ENCODE peak calls at places on chromosomes 3 and 15, in nine cellular contexts. H, N, Q, B, O, K, G, Z and M are unnamed samples.

GRCh38 chr15:47711654-47712053 is 5.7 kb upstream of the SEMA6D start:
- DNase-seq in Z (no peak), Q (no peak), K (no peak), N (no peak), B (no peak), O (peak), H (no peak), G (no peak), M (no peak)

GRCh38 chr15:72889545-72889944 is 106.0 kb upstream of the ADPGK start:
- DNase-seq in H (no peak), G (no peak), N (no peak), Z (no peak), O (no peak), B (no peak), Q (no peak), K (no peak), M (no peak)

GRCh38 chr3:129233538-129233937 is 15.9 kb upstream of the COPG1 start:
- DNase-seq in G (no peak), Q (no peak), N (no peak), O (no peak), Z (peak), H (peak), B (no peak), K (no peak), M (no peak)

GRCh38 chr3:39150803-39151631 is 2.4 kb downstream of the CSRNP1 start:
- DNase-seq in O (peak), Q (no peak), G (peak), Z (no peak), K (peak), H (peak), B (no peak), N (no peak), M (no peak)

GRCh38 chr3:29683306-29683993 is 402.6 kb downstream of the RBMS3 start:
- DNase-seq in K (peak), Z (peak), N (no peak), G (no peak), Q (no peak), B (no peak), O (peak), H (no peak), M (no peak)

GRCh38 chr3:146334151-146334550 is 83.2 kb upstream of the PLSCR4 start:
- DNase-seq in H (no peak), B (no peak), K (peak), Q (no peak), G (no peak), Z (no peak), N (no peak), O (no peak), M (no peak)

GRCh38 chr3:147449669-147450068 is 40.5 kb downstream of the ZIC1 start:
- DNase-seq in O (no peak), B (no peak), G (no peak), Z (no peak), H (no peak), Q (no peak), N (no peak), K (no peak), M (no peak)

GRCh38 chr3:172125963-172126403 is 86.6 kb downstream of the FNDC3B start:
- DNase-seq in O (no peak), N (no peak), Z (no peak), G (no peak), Q (no peak), H (peak), K (peak), B (no peak), M (no peak)

GRCh38 chr15:66701422-66702034 is 508 bp upstream of the SMAD6 start:
- DNase-seq in N (no peak), G (no peak), Q (peak), B (peak), Z (peak), K (no peak), H (peak), O (peak), M (no peak)

GRCh38 chr15:65512189-65512588 is 5.3 kb downstream of the DPP8 start:
- DNase-seq in K (no peak), Q (no peak), N (no peak), O (no peak), G (no peak), B (no peak), H (no peak), Z (no peak), M (no peak)

GRCh38 chr3:40971191-40972168 is 227.8 kb upstream of the CTNNB1 start:
- DNase-seq in H (peak), K (peak), O (no peak), Q (no peak), G (peak), Z (peak), B (no peak), N (no peak), M (no peak)

GRCh38 chr3:146345900-146346299 is 95.0 kb upstream of the PLSCR4 start:
- DNase-seq in H (no peak), B (no peak), N (no peak), O (no peak), G (no peak), Z (no peak), K (no peak), Q (no peak), M (no peak)

GRCh38 chr15:77974098-77974414 is 103.5 kb downstream of the TBC1D2B start:
- DNase-seq in O (peak), Q (no peak), N (no peak), H (peak), G (no peak), B (no peak), Z (no peak), K (peak), M (no peak)

GRCh38 chr3:48194446-48195071 is 6.3 kb upstream of the CDC25A start:
- DNase-seq in H (peak), K (peak), Q (peak), O (peak), G (peak), N (no peak), Z (peak), B (peak), M (no peak)

GRCh38 chr15:97561529-97561928 is 399.0 kb upstream of the ARRDC4 start:
- DNase-seq in G (no peak), N (no peak), B (no peak), Z (no peak), H (no peak), O (no peak), Q (no peak), K (no peak), M (no peak)

GRCh38 chr15:31292391-31293020 is 34.1 kb upstream of the KLF13 start:
- DNase-seq in O (no peak), B (peak), H (no peak), K (no peak), N (no peak), Q (no peak), Z (no peak), G (peak), M (no peak)

GRCh38 chr3:159532577-159532976 is 456.1 kb upstream of the IL12A start:
- DNase-seq in K (peak), B (no peak), H (no peak), O (no peak), Q (no peak), Z (no peak), G (no peak), N (no peak), M (no peak)

GRCh38 chr15:101242160-101242998 is 9.5 kb downstream of the CHSY1 start:
- DNase-seq in B (no peak), Z (peak), Q (no peak), K (peak), N (peak), G (no peak), O (no peak), H (no peak), M (no peak)

GRCh38 chr3:126103121-126104027 is 19.4 kb upstream of the SLC41A3 start:
- DNase-seq in Z (no peak), B (no peak), G (no peak), N (no peak), O (peak), H (no peak), K (no peak), Q (peak), M (no peak)

GRCh38 chr15:58438956-58439355 is 7.2 kb downstream of the LIPC start:
- DNase-seq in K (peak), H (no peak), N (peak), Q (no peak), B (peak), O (peak), G (no peak), Z (peak), M (no peak)

GRCh38 chr3:56022619-56023018 is 445.6 kb downstream of the ERC2 start:
- DNase-seq in K (no peak), Z (no peak), O (no peak), H (no peak), G (no peak), Q (no peak), N (no peak), B (no peak), M (no peak)

GRCh38 chr3:44342191-44342790 is 3.7 kb downstream of the TCAIM start:
- DNase-seq in K (peak), O (no peak), G (no peak), N (no peak), B (no peak), Q (no peak), H (no peak), Z (no peak), M (no peak)

GRCh38 chr3:122742234-122742633 is 51.4 kb downstream of the HSPBAP1 start:
- DNase-seq in O (no peak), N (no peak), H (no peak), Z (no peak), K (no peak), G (no peak), B (no peak), Q (no peak), M (no peak)

GRCh38 chr3:16060945-16061344 is 113.5 kb upstream of the GALNT15 start:
- DNase-seq in G (peak), O (no peak), B (no peak), Z (no peak), K (peak), H (no peak), Q (no peak), N (no peak), M (no peak)

GRCh38 chr3:16031434-16031833 is 143.0 kb upstream of the GALNT15 start:
- DNase-seq in H (no peak), G (no peak), Q (no peak), N (no peak), K (no peak), B (no peak), Z (no peak), O (no peak), M (no peak)

GRCh38 chr15:68230157-68231100 is 901 bp upstream of the CLN6 start:
- DNase-seq in K (peak), G (no peak), O (peak), Q (no peak), H (no peak), N (no peak), Z (peak), B (no peak), M (peak)

GRCh38 chr15:29668120-29668602 is 154.1 kb downstream of the TJP1 start:
- DNase-seq in Q (peak), H (peak), K (peak), Z (no peak), O (peak), G (no peak), N (no peak), B (peak), M (no peak)

GRCh38 chr3:111859974-111860859 is 1.2 kb downstream of the PHLDB2 start:
- DNase-seq in O (peak), H (peak), K (peak), G (peak), B (peak), Q (peak), Z (peak), N (peak), M (no peak)

GRCh38 chr15:49985463-49985862 is 133.6 kb downstream of the ATP8B4 start:
- DNase-seq in K (no peak), Z (no peak), G (no peak), B (no peak), O (no peak), H (no peak), N (no peak), Q (no peak), M (no peak)

GRCh38 chr3:64685800-64686445 is 1.9 kb downstream of the ADAMTS9 start:
- DNase-seq in O (peak), Q (peak), K (peak), N (no peak), G (peak), Z (no peak), B (peak), H (peak), M (no peak)

GRCh38 chr3:189626286-189626685 is 4.9 kb upstream of the TP63 start:
- DNase-seq in Z (no peak), Q (no peak), K (no peak), B (no peak), N (no peak), O (no peak), G (no peak), H (no peak), M (no peak)

GRCh38 chr15:56972426-56972825 is 54.0 kb downstream of the TCF12 start:
- DNase-seq in Z (no peak), O (no peak), Q (no peak), H (no peak), G (no peak), N (no peak), B (no peak), K (no peak), M (no peak)

GRCh38 chr3:50167069-50167781 is 12.1 kb downstream of the SEMA3F start:
- DNase-seq in B (no peak), Z (no peak), H (no peak), G (no peak), Q (no peak), N (no peak), K (peak), O (no peak), M (no peak)

GRCh38 chr3:102536479-102536878 is 101.7 kb downstream of the ZPLD1 start:
- DNase-seq in K (peak), Q (no peak), B (no peak), N (no peak), O (no peak), Z (peak), H (no peak), G (no peak), M (no peak)

GRCh38 chr3:57793737-57794187 is 37.7 kb downstream of the SLMAP start:
- DNase-seq in H (no peak), O (no peak), Z (no peak), B (no peak), K (peak), Q (no peak), N (no peak), G (no peak), M (no peak)

GRCh38 chr3:125651246-125651645 is 55.9 kb upstream of the OSBPL11 start:
- DNase-seq in Q (no peak), G (no peak), H (no peak), K (peak), O (no peak), N (no peak), B (no peak), Z (no peak), M (no peak)

GRCh38 chr3:36647423-36647853 is 116.9 kb downstream of the DCLK3 start:
- DNase-seq in G (no peak), B (no peak), O (no peak), N (no peak), Q (no peak), Z (no peak), H (no peak), K (peak), M (no peak)

GRCh38 chr3:12750223-12750622 is 8.8 kb downstream of the TMEM40 start:
- DNase-seq in Q (no peak), Z (no peak), H (no peak), N (no peak), K (peak), O (no peak), B (no peak), G (no peak), M (no peak)

GRCh38 chr15:68057758-68058157 is 3.6 kb downstream of the PIAS1 start:
- DNase-seq in O (no peak), N (no peak), B (no peak), Z (no peak), G (no peak), K (no peak), Q (no peak), H (no peak), M (no peak)

GRCh38 chr3:77943598-77943997 is 903.7 kb downstream of the ROBO2 start:
- DNase-seq in O (no peak), N (no peak), H (no peak), G (no peak), B (no peak), K (no peak), Z (no peak), Q (no peak), M (no peak)

GRCh38 chr15:83919319-83919830 is 265.5 kb downstream of the ADAMTSL3 start:
- DNase-seq in K (no peak), B (no peak), H (no peak), Z (peak), O (no peak), Q (no peak), N (no peak), G (no peak), M (no peak)
- TF ChIP-seq CTCF in K (no peak), B (no peak), H (no peak), Z (no peak), O (no peak), Q (no peak), N (no peak), G (no peak), M (no peak)

GRCh38 chr15:86183765-86184491 is 104.3 kb downstream of the AGBL1 start:
- DNase-seq in B (no peak), H (no peak), O (no peak), N (no peak), Q (no peak), Z (no peak), K (no peak), G (no peak), M (no peak)

DNA sequence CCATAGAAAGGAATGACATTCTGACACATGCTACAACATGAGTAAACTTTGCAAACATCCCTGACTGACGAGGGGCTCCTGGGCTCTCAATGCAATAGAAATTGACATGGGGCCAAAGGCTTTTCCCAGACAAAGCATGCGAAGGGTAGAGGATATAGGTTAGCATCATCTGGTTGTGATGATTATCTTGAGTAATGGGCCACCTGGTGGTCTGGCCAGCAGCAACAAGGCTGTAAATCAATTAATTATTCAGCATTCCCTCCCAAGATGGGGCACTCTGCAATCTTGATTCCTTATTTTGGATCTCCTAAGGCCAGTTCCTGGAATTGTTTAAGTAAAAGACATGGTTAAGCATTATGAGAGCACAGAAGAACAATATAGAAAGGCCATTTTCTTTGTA is 99.2 kb downstream of the AGBL1 start:
- DNase-seq in O (peak), Z (no peak), K (no peak), G (no peak), N (no peak), H (no peak), Q (no peak), B (no peak), M (no peak)
- TF ChIP-seq CTCF in O (no peak), Z (peak), K (no peak), G (no peak), N (no peak), H (no peak), Q (peak), B (no peak), M (peak)

GRCh38 chr3:135792174-135792573 is 173.4 kb upstream of the PPP2R3A start:
- DNase-seq in K (no peak), O (no peak), N (no peak), H (no peak), G (no peak), Z (no peak), B (peak), Q (no peak), M (no peak)

GRCh38 chr3:135784557-135784956 is 181.0 kb upstream of the PPP2R3A start:
- DNase-seq in N (no peak), Z (peak), B (no peak), Q (no peak), K (no peak), G (no peak), H (no peak), O (no peak), M (no peak)

DNA sequence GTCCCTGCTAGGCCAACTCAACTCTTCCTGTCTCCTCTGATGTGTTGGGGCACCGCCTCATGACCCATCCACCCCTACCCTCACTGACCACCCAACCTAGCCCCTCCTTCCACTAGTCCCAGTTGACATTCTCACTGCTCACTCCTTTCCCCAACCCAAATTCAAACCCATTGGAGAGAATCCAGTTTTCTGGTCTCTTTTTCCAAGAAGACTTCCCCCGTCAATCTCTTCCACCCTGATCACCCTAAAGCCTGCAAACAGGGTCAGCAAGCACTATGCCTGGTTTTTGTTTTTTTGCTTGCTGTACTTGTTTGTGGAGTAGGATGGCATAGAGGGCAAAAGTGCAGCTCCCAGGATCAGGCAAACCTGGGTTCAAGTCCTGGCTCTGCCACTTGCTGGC is 176.6 kb upstream of the PPP2R3A start:
- DNase-seq in B (no peak), H (no peak), Q (no peak), G (no peak), O (no peak), K (no peak), Z (no peak), N (no peak), M (no peak)
- TF ChIP-seq CTCF in B (no peak), H (no peak), Q (no peak), G (no peak), O (no peak), K (no peak), Z (no peak), N (no peak), M (no peak)

DNA sequence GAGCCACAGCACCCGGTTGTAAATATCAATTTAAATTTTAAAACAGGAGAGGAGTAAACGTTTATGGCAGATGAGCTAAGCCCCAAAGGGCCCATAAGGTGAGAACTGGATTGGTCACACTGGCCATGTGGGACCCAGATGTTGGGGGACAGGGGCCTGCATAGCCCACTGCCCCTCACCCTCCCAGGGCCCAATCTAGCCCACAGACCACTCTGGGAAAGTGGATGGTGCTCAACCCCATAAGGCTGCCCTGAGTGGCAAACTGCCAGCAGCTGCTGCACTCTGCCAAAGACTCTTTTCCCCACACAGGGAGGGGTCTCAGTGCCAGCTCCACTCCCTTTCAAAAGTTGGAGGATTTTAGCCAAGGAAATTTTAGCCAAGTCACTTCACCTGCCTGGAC is 42.5 kb downstream of the CCDC12 start:
- DNase-seq in Z (no peak), O (no peak), N (no peak), K (no peak), H (peak), G (no peak), Q (no peak), B (no peak), M (no peak)
- TF ChIP-seq CTCF in Z (no peak), O (no peak), N (no peak), K (no peak), H (no peak), G (no peak), Q (no peak), B (no peak), M (no peak)